ENCODE peak calls at places on chromosomes 16 and 17, in four cellular contexts. One of them, this sample, is unnamed.

GRCh38 chr16:28279006-28279405 is 13.3 kb upstream of the SBK1 start:
- DNase-seq in K562: no peak
- DNase-seq in GM12878: no peak
- DNase-seq in HEK293T: no peak
- DNase-seq in this sample: no peak

GRCh38 chr16:50038756-50039529 is 13.9 kb downstream of the CNEP1R1 start:
- DNase-seq in GM12878: no peak
- DNase-seq in HEK293T: no peak
- DNase-seq in K562: no peak
- DNase-seq in this sample: no peak

GRCh38 chr17:7836596-7837374 is 2.8 kb downstream of the KDM6B start:
- DNase-seq in K562: peak; percentile 35
- DNase-seq in HEK293T: peak; percentile 73
- DNase-seq in GM12878: peak; percentile 73
- DNase-seq in this sample: peak; percentile 99

GRCh38 chr17:38864636-38865398 is 5.0 kb upstream of the LASP1 start:
- DNase-seq in GM12878: no peak
- DNase-seq in HEK293T: no peak
- DNase-seq in K562: no peak
- DNase-seq in this sample: peak; percentile 66

GRCh38 chr17:32114536-32114935 is 27.8 kb upstream of the RHOT1 start:
- DNase-seq in K562: no peak
- DNase-seq in GM12878: no peak
- DNase-seq in HEK293T: no peak
- DNase-seq in this sample: no peak

GRCh38 chr17:58232707-58233156 is 5.7 kb upstream of the LPO start:
- DNase-seq in K562: peak; percentile 57
- DNase-seq in GM12878: peak; percentile 87
- DNase-seq in HEK293T: no peak
- DNase-seq in this sample: no peak

GRCh38 chr16:87412996-87413421 is 20.9 kb downstream of the MAP1LC3B start:
- DNase-seq in K562: no peak
- DNase-seq in HEK293T: no peak
- DNase-seq in GM12878: no peak
- DNase-seq in this sample: no peak

GRCh38 chr17:71032746-71033273 is 863.5 kb downstream of the KCNJ2 start:
- DNase-seq in HEK293T: peak; percentile 43
- DNase-seq in K562: no peak
- DNase-seq in GM12878: no peak
- DNase-seq in this sample: no peak

GRCh38 chr16:69190598-69190997 is 3.6 kb downstream of the SNTB2 start:
- DNase-seq in HEK293T: no peak
- DNase-seq in K562: no peak
- DNase-seq in GM12878: no peak
- DNase-seq in this sample: no peak

GRCh38 chr17:77881545-77881944 is 77.0 kb upstream of the TNRC6C start:
- DNase-seq in HEK293T: no peak
- DNase-seq in K562: peak; percentile 58
- DNase-seq in GM12878: peak; percentile 89
- DNase-seq in this sample: no peak

GRCh38 chr16:78045865-78046581 is 23.7 kb downstream of the CLEC3A start:
- DNase-seq in HEK293T: peak; percentile 83
- DNase-seq in K562: peak; percentile 59
- DNase-seq in GM12878: no peak
- DNase-seq in this sample: peak; percentile 59

GRCh38 chr17:51510940-51511339 is 250.6 kb downstream of the UTP18 start:
- DNase-seq in K562: no peak
- DNase-seq in GM12878: no peak
- DNase-seq in HEK293T: no peak
- DNase-seq in this sample: no peak

GRCh38 chr17:51505450-51505849 is 245.1 kb downstream of the UTP18 start:
- DNase-seq in K562: no peak
- DNase-seq in GM12878: no peak
- DNase-seq in HEK293T: no peak
- DNase-seq in this sample: no peak

GRCh38 chr17:51507444-51507843 is 247.1 kb downstream of the UTP18 start:
- DNase-seq in HEK293T: no peak
- DNase-seq in K562: no peak
- DNase-seq in GM12878: no peak
- DNase-seq in this sample: no peak

GRCh38 chr17:51508048-51508447 is 247.7 kb downstream of the UTP18 start:
- DNase-seq in HEK293T: no peak
- DNase-seq in GM12878: no peak
- DNase-seq in K562: no peak
- DNase-seq in this sample: no peak
- TF ChIP-seq TARDBP in HEK293T: no peak
- TF ChIP-seq TARDBP in GM12878: no peak
- TF ChIP-seq TARDBP in K562: no peak
- TF ChIP-seq TARDBP in this sample: no peak

DNA sequence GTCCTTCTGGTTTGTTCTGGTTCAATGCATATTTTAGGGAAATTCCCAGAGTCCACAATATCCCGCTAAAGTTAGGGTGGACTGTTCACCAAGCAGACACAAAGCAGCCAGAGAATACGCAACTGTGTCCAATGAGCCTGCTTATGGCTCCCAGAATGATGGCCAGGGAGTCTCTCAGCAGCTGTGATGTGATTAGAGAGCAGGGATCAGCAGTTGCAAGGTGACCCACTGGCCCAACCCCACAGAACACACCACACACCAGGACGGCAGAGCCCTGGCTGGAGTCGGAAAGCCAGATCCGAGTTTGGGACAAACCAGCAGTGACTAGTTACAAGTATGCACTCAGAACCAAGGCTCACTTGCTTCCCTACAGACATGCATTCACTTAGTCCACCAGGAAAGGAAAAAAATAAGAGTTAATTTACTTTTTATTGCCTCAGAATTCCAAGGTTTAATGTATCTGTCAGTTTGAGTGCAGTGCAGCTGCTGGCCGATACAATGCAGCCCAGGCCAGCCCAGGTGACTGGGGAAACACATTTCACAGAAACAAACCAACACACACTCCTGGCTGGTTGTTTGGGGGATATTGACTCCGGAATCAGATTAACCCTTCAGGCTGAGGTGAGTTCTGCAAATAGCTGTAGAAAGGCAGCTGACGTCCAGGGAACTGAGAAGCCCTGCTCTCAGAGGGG is 121.7 kb downstream of the HIC1 start:
- DNase-seq in HEK293T: no peak
- DNase-seq in K562: no peak
- DNase-seq in GM12878: no peak
- DNase-seq in this sample: no peak
- TF ChIP-seq TARDBP in HEK293T: no peak
- TF ChIP-seq TARDBP in K562: no peak
- TF ChIP-seq TARDBP in GM12878: no peak
- TF ChIP-seq TARDBP in this sample: no peak

DNA sequence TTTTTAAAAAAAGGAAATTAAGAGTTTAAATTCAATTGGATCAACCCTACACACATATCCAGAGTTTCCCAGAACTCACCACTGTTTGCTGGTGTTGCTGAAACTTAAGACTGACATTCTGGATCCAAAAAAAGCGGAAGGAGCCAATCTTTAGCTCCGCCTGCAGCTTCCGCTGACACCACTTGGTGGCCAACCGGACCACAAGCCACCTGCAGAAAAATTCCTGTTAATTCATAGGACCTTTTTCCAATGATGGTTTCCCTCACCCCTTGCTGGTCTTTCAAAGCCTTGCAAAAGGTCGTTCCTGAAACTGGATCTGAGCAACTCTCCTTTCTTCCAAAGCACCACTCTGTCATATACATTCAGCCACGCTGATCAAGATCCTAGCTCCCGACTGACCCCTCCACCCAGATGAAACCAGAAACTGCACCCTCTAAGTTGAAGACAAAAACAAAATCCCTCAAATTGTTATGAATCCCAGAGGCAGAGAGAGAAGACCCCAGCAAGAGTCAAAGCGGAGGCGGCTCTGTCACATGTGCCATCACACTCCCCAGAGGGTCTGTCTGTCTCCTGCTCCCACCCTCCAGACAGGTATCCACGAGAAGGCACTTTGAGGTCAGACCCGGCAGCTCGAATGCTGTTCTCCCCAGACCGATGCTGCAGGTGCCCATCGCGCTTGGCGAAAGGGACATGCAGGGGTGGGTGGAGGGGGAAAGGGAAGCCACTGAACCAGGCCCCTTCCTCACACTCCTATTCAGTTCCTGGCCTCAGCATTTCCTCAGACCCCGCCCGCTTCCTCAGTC is 778 bp downstream of the BLTP2 start:
- DNase-seq in HEK293T: peak; percentile 52
- DNase-seq in K562: peak; percentile 70
- DNase-seq in GM12878: no peak
- DNase-seq in this sample: peak; percentile 51
- TF ChIP-seq TARDBP in HEK293T: no peak
- TF ChIP-seq TARDBP in K562: no peak
- TF ChIP-seq TARDBP in GM12878: no peak
- TF ChIP-seq TARDBP in this sample: no peak

GRCh38 chr16:67917140-67917851 is 14.4 kb downstream of the CTRL start:
- DNase-seq in K562: no peak
- DNase-seq in HEK293T: no peak
- DNase-seq in GM12878: no peak
- DNase-seq in this sample: no peak
- TF ChIP-seq TARDBP in K562: no peak
- TF ChIP-seq TARDBP in HEK293T: no peak
- TF ChIP-seq TARDBP in GM12878: no peak
- TF ChIP-seq TARDBP in this sample: no peak